ENCODE peak calls at places on chromosomes 3 and 15, in six cellular contexts. C is left ventricle myocardium inferior, I is astrocyte of the spinal cord, Z is cardiac fibroblast, G is GM23338, A is heart right ventricle. H is an unnamed sample.
A peak's percentile ranks its signal among the peaks of the same experiment; 100 is the strongest.

GRCh38 chr15:62464705-62465104 is 299.6 kb upstream of the C2CD4B start:
- DNase-seq in C (no peak), I (peak; percentile 20), A (no peak), G (peak; percentile 54), Z (peak; percentile 52), H (no peak)

GRCh38 chr15:89429986-89430385 is 66.4 kb downstream of the RHCG start:
- DNase-seq in I (no peak), G (no peak), Z (no peak), A (no peak), C (no peak), H (no peak)

GRCh38 chr3:8490079-8490552 is 11.5 kb upstream of the LMCD1 start:
- DNase-seq in G (no peak), A (no peak), Z (peak; percentile 84), I (peak; percentile 85), C (no peak), H (no peak)

GRCh38 chr3:170697131-170697530 is 111.3 kb upstream of the SLC7A14 start:
- DNase-seq in I (no peak), C (no peak), Z (no peak), A (no peak), G (no peak), H (no peak)

GRCh38 chr15:77817434-77817833 is 184.7 kb upstream of the LINGO1 start:
- DNase-seq in Z (no peak), A (no peak), G (no peak), I (no peak), C (no peak), H (no peak)

GRCh38 chr3:114632757-114633424 is 339.1 kb downstream of the TIGIT start:
- DNase-seq in A (no peak), I (no peak), C (no peak), G (no peak), Z (no peak), H (no peak)

GRCh38 chr3:44685128-44685800 is 27.2 kb upstream of the ZNF502 start:
- DNase-seq in C (peak; percentile 77), G (peak; percentile 97), I (peak; percentile 88), A (peak; percentile 76), Z (peak; percentile 91), H (peak; percentile 49)

GRCh38 chr3:127041264-127041820 is 58.4 kb downstream of the PLXNA1 start:
- DNase-seq in I (no peak), G (no peak), A (no peak), C (no peak), Z (no peak), H (no peak)

GRCh38 chr3:188220097-188220788 is 66.3 kb downstream of the LPP start:
- DNase-seq in Z (no peak), G (no peak), I (no peak), A (no peak), C (no peak), H (no peak)

GRCh38 chr15:87826119-87826730 is 430.3 kb downstream of the NTRK3 start:
- DNase-seq in C (no peak), Z (no peak), A (no peak), I (no peak), G (peak; percentile 42), H (no peak)

GRCh38 chr3:39138804-39139415 is 14.5 kb downstream of the CSRNP1 start:
- DNase-seq in I (peak; percentile 46), G (no peak), C (peak; percentile 76), A (peak; percentile 69), Z (peak; percentile 63), H (no peak)

GRCh38 chr15:97961067-97961954 is 808 bp downstream of the ARRDC4 start:
- DNase-seq in A (peak; percentile 62), C (peak; percentile 56), Z (peak; percentile 24), G (peak; percentile 62), I (no peak), H (no peak)

GRCh38 chr3:37308247-37308646 is 133.9 kb upstream of the LRRFIP2 start:
- DNase-seq in A (no peak), G (peak; percentile 53), I (peak; percentile 49), Z (peak; percentile 46), C (no peak), H (no peak)

GRCh38 chr3:94614192-94614591 is 551.3 kb downstream of the NSUN3 start:
- DNase-seq in I (no peak), A (no peak), Z (no peak), G (peak; percentile 43), C (no peak), H (no peak)

GRCh38 chr3:104556372-104557078 is 810.2 kb upstream of the ALCAM start:
- DNase-seq in I (no peak), A (no peak), Z (peak; percentile 4), C (no peak), G (peak; percentile 36), H (no peak)

GRCh38 chr3:38587548-38588131 is 61.8 kb downstream of the SCN5A start:
- DNase-seq in G (no peak), I (no peak), Z (no peak), C (no peak), A (no peak), H (no peak)

GRCh38 chr3:190491533-190492054 is 22.3 kb upstream of the IL1RAP start:
- DNase-seq in I (no peak), G (no peak), C (peak; percentile 47), A (peak; percentile 17), Z (no peak), H (no peak)

GRCh38 chr15:81653259-81653658 is 279.2 kb upstream of the TMC3 start:
- DNase-seq in C (no peak), Z (no peak), I (no peak), A (no peak), G (no peak), H (no peak)

GRCh38 chr3:45337839-45338470 is 50.4 kb upstream of the LARS2 start:
- DNase-seq in C (no peak), G (peak; percentile 41), A (no peak), I (no peak), Z (no peak), H (no peak)

GRCh38 chr3:186788482-186789370 is 5.3 kb downstream of the EIF4A2 start:
- DNase-seq in C (no peak), A (no peak), G (no peak), Z (no peak), I (no peak), H (no peak)

GRCh38 chr15:97692317-97693015 is 268.0 kb upstream of the ARRDC4 start:
- DNase-seq in Z (no peak), A (peak; percentile 9), I (no peak), G (no peak), C (no peak), H (no peak)

GRCh38 chr15:31457631-31458526 is 131.2 kb downstream of the KLF13 start:
- DNase-seq in I (peak; percentile 58), C (no peak), Z (peak; percentile 74), A (no peak), G (no peak), H (no peak)

GRCh38 chr3:56196700-56197099 is 271.6 kb downstream of the ERC2 start:
- DNase-seq in A (no peak), I (no peak), Z (no peak), G (no peak), C (no peak), H (no peak)

GRCh38 chr15:89364341-89364740 is 29.7 kb upstream of the POLG start:
- DNase-seq in Z (no peak), I (no peak), C (no peak), G (no peak), A (no peak), H (no peak)

GRCh38 chr15:76378691-76379090 is 42.1 kb downstream of the ISL2 start:
- DNase-seq in G (no peak), I (no peak), A (no peak), Z (no peak), C (no peak), H (no peak)

GRCh38 chr15:64023215-64023614 is 23.1 kb downstream of the DAPK2 start:
- DNase-seq in Z (no peak), G (no peak), C (no peak), I (no peak), A (no peak), H (no peak)

GRCh38 chr15:62903437-62903836 is 139.1 kb upstream of the TPM1 start:
- DNase-seq in A (no peak), Z (no peak), C (no peak), I (no peak), G (no peak), H (no peak)

GRCh38 chr3:170953736-170954135 is 45.3 kb upstream of the EIF5A2 start:
- DNase-seq in Z (no peak), G (no peak), A (no peak), I (no peak), C (no peak), H (no peak)

GRCh38 chr3:153000325-153000724 is 161.7 kb upstream of the RAP2B start:
- DNase-seq in Z (no peak), C (no peak), G (no peak), I (no peak), A (no peak), H (no peak)

GRCh38 chr3:130800829-130801228 is 54.2 kb upstream of the PIK3R4 start:
- DNase-seq in A (no peak), Z (no peak), G (peak; percentile 46), I (no peak), C (no peak), H (no peak)

GRCh38 chr3:4823986-4824947 is 155.0 kb upstream of the BHLHE40 start:
- DNase-seq in G (no peak), C (no peak), A (no peak), I (no peak), Z (no peak), H (no peak)

GRCh38 chr15:65303687-65304392 is 637 bp upstream of the RNU5B-1 start:
- DNase-seq in C (peak; percentile 66), G (peak; percentile 81), I (peak; percentile 56), A (peak; percentile 18), Z (peak; percentile 68), H (no peak)
- TF ChIP-seq CTCF in C (no peak), G (peak; percentile 92), I (no peak), A (no peak), Z (no peak), H (no peak)

GRCh38 chr3:23611737-23612295 is 193.9 kb upstream of the UBE2E1 start:
- DNase-seq in Z (peak; percentile 72), I (peak; percentile 82), A (peak; percentile 87), C (peak; percentile 87), G (peak; percentile 17), H (no peak)
- H3K4me3 ChIP-seq in Z (no peak overlapping the region), I (no peak overlapping the region), A (no peak overlapping the region), C (peak overlapping the region; percentile 44), G (no peak overlapping the region), H (no peak overlapping the region)

DNA sequence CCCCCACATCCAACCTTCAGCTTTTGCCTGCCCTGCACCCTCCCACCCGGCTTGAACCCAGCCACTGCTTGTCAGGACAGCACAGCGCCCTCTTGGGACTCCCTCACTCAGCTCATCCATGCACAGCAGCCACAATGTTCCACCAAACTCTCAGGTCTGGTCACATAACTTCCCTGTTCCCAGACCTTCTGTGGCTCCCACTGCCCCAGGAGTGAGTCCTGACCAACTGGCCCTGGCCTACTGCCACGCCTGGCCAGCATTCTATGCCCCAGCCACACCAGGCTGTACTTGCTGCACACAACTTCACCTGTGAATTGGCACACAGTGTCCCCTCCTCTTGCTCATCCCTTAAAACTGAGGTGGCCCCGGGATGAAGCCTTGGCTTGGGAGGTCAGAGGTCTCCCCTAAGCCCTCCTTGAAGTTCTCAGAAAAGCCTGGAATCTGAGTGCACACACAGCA is 21.0 kb downstream of the PLXNB1 start:
- DNase-seq in C (no peak), I (no peak), G (no peak), Z (no peak), A (no peak), H (no peak)
- TF ChIP-seq CTCF in C (no peak), I (no peak), G (no peak), Z (no peak), A (no peak), H (peak; percentile 33)

DNA sequence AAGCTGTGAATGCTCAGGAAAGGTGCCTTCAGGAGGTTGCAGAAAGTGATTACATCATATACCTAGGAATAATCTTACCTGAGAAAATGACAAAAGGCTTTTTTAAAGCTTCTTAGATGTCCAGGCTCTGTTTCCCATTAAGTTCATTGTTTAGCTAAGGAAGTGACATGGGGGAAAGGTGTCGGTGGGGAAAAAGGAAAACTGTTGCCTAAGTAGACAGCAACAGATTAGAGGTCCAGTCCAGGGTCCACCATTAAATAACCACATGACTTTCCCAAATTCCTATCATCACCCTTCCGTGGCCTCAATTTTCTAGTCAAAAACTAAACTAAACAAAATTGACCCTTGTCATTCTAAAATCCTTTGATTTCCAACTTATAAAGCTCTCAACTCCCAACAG is 4.3 kb downstream of the WWTR1 start:
- DNase-seq in C (no peak), G (no peak), I (no peak), Z (no peak), A (no peak), H (no peak)
- H3K4me3 ChIP-seq in C (peak overlapping the region; percentile 78), G (no peak overlapping the region), I (peak overlapping the region; percentile 66), Z (no peak overlapping the region), A (peak overlapping the region; percentile 89), H (no peak overlapping the region)